ENCODE peak calls at places on chromosomes 3 and 15, in six cellular contexts. F is activated T-cell treated with anti-CD3 and anti-CD28 coated beads, Interleukin-2, amount 50 U/mL, for 48 hours; H is effector memory CD4-positive, alpha-beta T cell; J is HFF-Myc; E is stimulated activated CD4-positive, alpha-beta T cell treated with anti-CD3 and anti-CD28 coated beads, Interleukin-1b, Interleukin-23, amount 100 ng/mL, for 24 hours; Z is pancreas. N is an unnamed sample.

GRCh38 chr3:39148116-39149058 is 5.0 kb downstream of the CSRNP1 start:
- DNase-seq in F (peak), H (no peak), J (peak), E (no peak), Z (no peak), N (no peak)

GRCh38 chr3:27022096-27022761 is 347.0 kb downstream of the NEK10 start:
- DNase-seq in F (no peak), H (no peak), J (no peak), E (no peak), Z (no peak), N (no peak)

GRCh38 chr3:58173670-58174472 is 36.9 kb downstream of the DNASE1L3 start:
- DNase-seq in F (peak), H (no peak), J (no peak), E (no peak), Z (peak), N (peak)

GRCh38 chr15:82093774-82094211 is 48.0 kb upstream of the MEX3B start:
- DNase-seq in F (no peak), H (no peak), J (peak), E (no peak), Z (no peak), N (no peak)

GRCh38 chr15:67164811-67165652 is 89.4 kb downstream of the AAGAB start:
- DNase-seq in F (no peak), H (no peak), J (no peak), E (no peak), Z (no peak), N (no peak)

GRCh38 chr3:123658860-123659221 is 74.0 kb upstream of the HACD2 start:
- DNase-seq in F (no peak), H (no peak), J (no peak), E (no peak), Z (no peak), N (no peak)

GRCh38 chr3:169914321-169914720 is 2.9 kb downstream of the SAMD7 start:
- DNase-seq in F (no peak), H (no peak), J (peak), E (no peak), Z (no peak), N (no peak)

GRCh38 chr15:42102646-42103235 is 8.4 kb upstream of the PLA2G4D start:
- DNase-seq in F (no peak), H (no peak), J (no peak), E (no peak), Z (no peak), N (no peak)

GRCh38 chr3:135240426-135240825 is 445.4 kb downstream of the EPHB1 start:
- DNase-seq in F (no peak), H (no peak), J (no peak), E (no peak), Z (no peak), N (no peak)

GRCh38 chr3:136787226-136787793 is 31.6 kb upstream of the SLC35G2 start:
- DNase-seq in F (peak), H (no peak), J (no peak), E (no peak), Z (no peak), N (no peak)

GRCh38 chr3:45677045-45677436 is 12.2 kb upstream of the SACM1L start:
- DNase-seq in F (peak), H (peak), J (no peak), E (no peak), Z (no peak), N (no peak)

GRCh38 chr3:23199649-23200048 is 3.5 kb upstream of the UBE2E2 start:
- DNase-seq in F (no peak), H (no peak), J (no peak), E (no peak), Z (no peak), N (no peak)

GRCh38 chr3:37100411-37100810 is 74.0 kb downstream of the LRRFIP2 start:
- DNase-seq in F (no peak), H (no peak), J (no peak), E (no peak), Z (no peak), N (no peak)

GRCh38 chr3:19232566-19232965 is 84.3 kb downstream of the KCNH8 start:
- DNase-seq in F (no peak), H (no peak), J (no peak), E (no peak), Z (no peak), N (no peak)

GRCh38 chr3:68809596-68809995 is 122.8 kb downstream of the TAFA4 start:
- DNase-seq in F (no peak), H (no peak), J (no peak), E (no peak), Z (no peak), N (no peak)

GRCh38 chr15:40343512-40343911 is 2.8 kb upstream of the CCDC9B start:
- DNase-seq in F (no peak), H (no peak), J (no peak), E (no peak), Z (no peak), N (no peak)

GRCh38 chr3:39433642-39434041 is 27.1 kb downstream of the RPSA start:
- DNase-seq in F (no peak), H (no peak), J (no peak), E (no peak), Z (no peak), N (no peak)

GRCh38 chr3:127670761-127671522 is 1.8 kb upstream of the ABTB1 start:
- DNase-seq in F (peak), H (no peak), J (no peak), E (no peak), Z (peak), N (no peak)

GRCh38 chr3:182455011-182455410 is 338.3 kb upstream of the ATP11B start:
- DNase-seq in F (no peak), H (no peak), J (no peak), E (no peak), Z (no peak), N (no peak)

GRCh38 chr3:78741066-78741645 is 1026.6 kb downstream of the ROBO1 start:
- DNase-seq in F (no peak), H (no peak), J (no peak), E (no peak), Z (no peak), N (no peak)

GRCh38 chr3:88219138-88219792 is 69.5 kb downstream of the C3orf38 start:
- DNase-seq in F (peak), H (no peak), J (no peak), E (no peak), Z (no peak), N (peak)

GRCh38 chr15:62711691-62712454 is 330.7 kb upstream of the TPM1 start:
- DNase-seq in F (peak), H (no peak), J (no peak), E (no peak), Z (no peak), N (no peak)

GRCh38 chr15:101366853-101367252 is 71.8 kb upstream of the SNRPA1 start:
- DNase-seq in F (no peak), H (no peak), J (no peak), E (no peak), Z (no peak), N (no peak)

GRCh38 chr15:100951965-100952364 is 32.8 kb downstream of the LRRK1 start:
- DNase-seq in F (no peak), H (no peak), J (no peak), E (no peak), Z (no peak), N (no peak)

GRCh38 chr15:98663606-98664005 is 15.3 kb downstream of the IGF1R start:
- DNase-seq in F (no peak), H (no peak), J (no peak), E (no peak), Z (no peak), N (no peak)

GRCh38 chr15:100759698-100760356 is 119.8 kb upstream of the ALDH1A3 start:
- DNase-seq in F (no peak), H (no peak), J (peak), E (no peak), Z (no peak), N (no peak)

GRCh38 chr15:64732156-64732860 is 43.1 kb downstream of the RBPMS2 start:
- DNase-seq in F (no peak), H (no peak), J (no peak), E (no peak), Z (no peak), N (no peak)

GRCh38 chr3:20343790-20344189 is 157.8 kb upstream of the SGO1 start:
- DNase-seq in F (no peak), H (no peak), J (no peak), E (no peak), Z (no peak), N (no peak)

N was measured in D721Med.